ENCODE peak calls at places on chromosome 7, in seven cellular contexts. One of them, this sample, is unnamed.

GRCh38 chr7:149284343-149284742 is 22.3 kb downstream of the ZNF783 start:
- DNase-seq in breast epithelium: no peak
- DNase-seq in HL-60: no peak
- DNase-seq in prostate gland: no peak
- DNase-seq in sigmoid colon: no peak
- DNase-seq in HCT116: no peak
- DNase-seq in spleen: no peak
- DNase-seq in this sample: no peak

GRCh38 chr7:50069613-50070012 is 23.4 kb downstream of the ZPBP start:
- DNase-seq in breast epithelium: no peak
- DNase-seq in HL-60: no peak
- DNase-seq in prostate gland: peak
- DNase-seq in sigmoid colon: peak
- DNase-seq in HCT116: no peak
- DNase-seq in spleen: peak
- DNase-seq in this sample: no peak

GRCh38 chr7:95240910-95241309 is 83.4 kb downstream of the PON1 start:
- DNase-seq in breast epithelium: no peak
- DNase-seq in HL-60: no peak
- DNase-seq in prostate gland: no peak
- DNase-seq in sigmoid colon: no peak
- DNase-seq in HCT116: no peak
- DNase-seq in spleen: no peak
- DNase-seq in this sample: no peak

GRCh38 chr7:75967573-75967997 is 26.8 kb downstream of the TMEM120A start:
- DNase-seq in breast epithelium: no peak
- DNase-seq in HL-60: peak
- DNase-seq in prostate gland: no peak
- DNase-seq in sigmoid colon: peak
- DNase-seq in HCT116: no peak
- DNase-seq in spleen: peak
- DNase-seq in this sample: no peak

GRCh38 chr7:53437336-53437735 is 401.9 kb downstream of the POM121L12 start:
- DNase-seq in breast epithelium: no peak
- DNase-seq in HL-60: no peak
- DNase-seq in prostate gland: no peak
- DNase-seq in sigmoid colon: no peak
- DNase-seq in HCT116: no peak
- DNase-seq in spleen: no peak
- DNase-seq in this sample: no peak

GRCh38 chr7:105829681-105830322 is 46.6 kb downstream of the ATXN7L1 start:
- DNase-seq in breast epithelium: no peak
- DNase-seq in HL-60: no peak
- DNase-seq in prostate gland: no peak
- DNase-seq in sigmoid colon: no peak
- DNase-seq in HCT116: no peak
- DNase-seq in spleen: no peak
- DNase-seq in this sample: no peak

GRCh38 chr7:134851141-134851540 is 71.7 kb downstream of the CALD1 start:
- DNase-seq in breast epithelium: no peak
- DNase-seq in HL-60: no peak
- DNase-seq in prostate gland: no peak
- DNase-seq in sigmoid colon: no peak
- DNase-seq in HCT116: no peak
- DNase-seq in spleen: no peak
- DNase-seq in this sample: no peak

GRCh38 chr7:22137026-22137425 is 191.3 kb upstream of the CDCA7L start:
- DNase-seq in breast epithelium: no peak
- DNase-seq in HL-60: no peak
- DNase-seq in prostate gland: no peak
- DNase-seq in sigmoid colon: no peak
- DNase-seq in HCT116: no peak
- DNase-seq in spleen: no peak
- DNase-seq in this sample: no peak

GRCh38 chr7:149820622-149821190 is 17.5 kb upstream of the ZNF862 start:
- DNase-seq in breast epithelium: no peak
- DNase-seq in HL-60: no peak
- DNase-seq in prostate gland: no peak
- DNase-seq in sigmoid colon: no peak
- DNase-seq in HCT116: no peak
- DNase-seq in spleen: peak
- DNase-seq in this sample: no peak

GRCh38 chr7:5694221-5694754 is 87.2 kb downstream of the RNF216 start:
- DNase-seq in breast epithelium: no peak
- DNase-seq in HL-60: no peak
- DNase-seq in prostate gland: no peak
- DNase-seq in sigmoid colon: peak
- DNase-seq in HCT116: no peak
- DNase-seq in spleen: no peak
- DNase-seq in this sample: no peak

GRCh38 chr7:145092766-145093165 is 256.9 kb upstream of the TPK1 start:
- DNase-seq in breast epithelium: no peak
- DNase-seq in HL-60: no peak
- DNase-seq in prostate gland: no peak
- DNase-seq in sigmoid colon: no peak
- DNase-seq in HCT116: no peak
- DNase-seq in spleen: no peak
- DNase-seq in this sample: no peak

GRCh38 chr7:21920931-21921330 is 24.8 kb downstream of the CDCA7L start:
- DNase-seq in breast epithelium: no peak
- DNase-seq in HL-60: no peak
- DNase-seq in prostate gland: no peak
- DNase-seq in sigmoid colon: no peak
- DNase-seq in HCT116: no peak
- DNase-seq in spleen: no peak
- DNase-seq in this sample: no peak

GRCh38 chr7:5824297-5824610 is 42.8 kb upstream of the RNF216 start:
- DNase-seq in breast epithelium: no peak
- DNase-seq in HL-60: no peak
- DNase-seq in prostate gland: no peak
- DNase-seq in sigmoid colon: no peak
- DNase-seq in HCT116: no peak
- DNase-seq in spleen: peak
- DNase-seq in this sample: no peak

GRCh38 chr7:140983802-140984201 is 30.9 kb downstream of the MRPS33 start:
- DNase-seq in breast epithelium: no peak
- DNase-seq in HL-60: peak
- DNase-seq in prostate gland: no peak
- DNase-seq in sigmoid colon: no peak
- DNase-seq in HCT116: peak
- DNase-seq in spleen: no peak
- DNase-seq in this sample: no peak

GRCh38 chr7:137992738-137993394 is 9.0 kb downstream of the CREB3L2 start:
- DNase-seq in breast epithelium: peak
- DNase-seq in HL-60: peak
- DNase-seq in prostate gland: no peak
- DNase-seq in sigmoid colon: peak
- DNase-seq in HCT116: no peak
- DNase-seq in spleen: no peak
- DNase-seq in this sample: no peak

GRCh38 chr7:103706805-103707204 is 260.8 kb upstream of the SLC26A5 start:
- DNase-seq in breast epithelium: no peak
- DNase-seq in HL-60: no peak
- DNase-seq in prostate gland: no peak
- DNase-seq in sigmoid colon: no peak
- DNase-seq in HCT116: no peak
- DNase-seq in spleen: no peak
- DNase-seq in this sample: no peak

GRCh38 chr7:105902325-105902911 is 26.0 kb upstream of the ATXN7L1 start:
- DNase-seq in breast epithelium: no peak
- DNase-seq in HL-60: no peak
- DNase-seq in prostate gland: no peak
- DNase-seq in sigmoid colon: no peak
- DNase-seq in HCT116: no peak
- DNase-seq in spleen: no peak
- DNase-seq in this sample: no peak

GRCh38 chr7:133741078-133741477 is 386.1 kb upstream of the LRGUK start:
- DNase-seq in breast epithelium: no peak
- DNase-seq in HL-60: no peak
- DNase-seq in prostate gland: no peak
- DNase-seq in sigmoid colon: no peak
- DNase-seq in HCT116: no peak
- DNase-seq in spleen: no peak
- DNase-seq in this sample: no peak

GRCh38 chr7:55092186-55092976 is 73.6 kb downstream of the EGFR start:
- DNase-seq in breast epithelium: no peak
- DNase-seq in HL-60: no peak
- DNase-seq in prostate gland: no peak
- DNase-seq in sigmoid colon: no peak
- DNase-seq in HCT116: no peak
- DNase-seq in spleen: no peak
- DNase-seq in this sample: no peak

GRCh38 chr7:141630621-141631020 is 71.3 kb downstream of the DENND11 start:
- DNase-seq in breast epithelium: no peak
- DNase-seq in HL-60: no peak
- DNase-seq in prostate gland: no peak
- DNase-seq in sigmoid colon: no peak
- DNase-seq in HCT116: no peak
- DNase-seq in spleen: no peak
- DNase-seq in this sample: no peak

GRCh38 chr7:27947581-27948278 is 207.8 kb downstream of the TAX1BP1 start:
- DNase-seq in breast epithelium: no peak
- DNase-seq in HL-60: no peak
- DNase-seq in prostate gland: no peak
- DNase-seq in sigmoid colon: no peak
- DNase-seq in HCT116: no peak
- DNase-seq in spleen: no peak
- DNase-seq in this sample: no peak

GRCh38 chr7:63037242-63037641 is 961.4 kb upstream of the ZNF722 start:
- DNase-seq in breast epithelium: no peak
- DNase-seq in HL-60: no peak
- DNase-seq in prostate gland: no peak
- DNase-seq in sigmoid colon: no peak
- DNase-seq in HCT116: no peak
- DNase-seq in spleen: no peak
- DNase-seq in this sample: no peak

GRCh38 chr7:124251616-124252015 is 218.7 kb upstream of the TMEM229A start:
- DNase-seq in breast epithelium: no peak
- DNase-seq in HL-60: no peak
- DNase-seq in prostate gland: no peak
- DNase-seq in sigmoid colon: no peak
- DNase-seq in HCT116: no peak
- DNase-seq in spleen: no peak
- DNase-seq in this sample: no peak

GRCh38 chr7:27128776-27129728 is 1.5 kb downstream of the HOXA4 start:
- DNase-seq in breast epithelium: peak
- DNase-seq in HL-60: no peak
- DNase-seq in prostate gland: no peak
- DNase-seq in sigmoid colon: no peak
- DNase-seq in HCT116: no peak
- DNase-seq in spleen: no peak
- DNase-seq in this sample: no peak

GRCh38 chr7:35714862-35715261 is 19.9 kb upstream of the HERPUD2 start:
- DNase-seq in breast epithelium: no peak
- DNase-seq in HL-60: no peak
- DNase-seq in prostate gland: peak
- DNase-seq in sigmoid colon: no peak
- DNase-seq in HCT116: no peak
- DNase-seq in spleen: no peak
- DNase-seq in this sample: no peak

GRCh38 chr7:128869138-128869943 is 6.7 kb downstream of the ATP6V1F start:
- DNase-seq in breast epithelium: no peak
- DNase-seq in HL-60: peak
- DNase-seq in prostate gland: peak
- DNase-seq in sigmoid colon: peak
- DNase-seq in HCT116: no peak
- DNase-seq in spleen: peak
- DNase-seq in this sample: peak

GRCh38 chr7:139133335-139134139 is 24.0 kb upstream of the ZC3HAV1 start:
- DNase-seq in breast epithelium: peak
- DNase-seq in HL-60: peak
- DNase-seq in prostate gland: peak
- DNase-seq in sigmoid colon: peak
- DNase-seq in HCT116: peak
- DNase-seq in spleen: peak
- DNase-seq in this sample: peak
- H3K27ac ChIP-seq in breast epithelium: peak
- H3K27ac ChIP-seq in HL-60: peak
- H3K27ac ChIP-seq in prostate gland: peak
- H3K27ac ChIP-seq in sigmoid colon: peak
- H3K27ac ChIP-seq in HCT116: no peak
- H3K27ac ChIP-seq in spleen: peak
- H3K27ac ChIP-seq in this sample: peak

DNA sequence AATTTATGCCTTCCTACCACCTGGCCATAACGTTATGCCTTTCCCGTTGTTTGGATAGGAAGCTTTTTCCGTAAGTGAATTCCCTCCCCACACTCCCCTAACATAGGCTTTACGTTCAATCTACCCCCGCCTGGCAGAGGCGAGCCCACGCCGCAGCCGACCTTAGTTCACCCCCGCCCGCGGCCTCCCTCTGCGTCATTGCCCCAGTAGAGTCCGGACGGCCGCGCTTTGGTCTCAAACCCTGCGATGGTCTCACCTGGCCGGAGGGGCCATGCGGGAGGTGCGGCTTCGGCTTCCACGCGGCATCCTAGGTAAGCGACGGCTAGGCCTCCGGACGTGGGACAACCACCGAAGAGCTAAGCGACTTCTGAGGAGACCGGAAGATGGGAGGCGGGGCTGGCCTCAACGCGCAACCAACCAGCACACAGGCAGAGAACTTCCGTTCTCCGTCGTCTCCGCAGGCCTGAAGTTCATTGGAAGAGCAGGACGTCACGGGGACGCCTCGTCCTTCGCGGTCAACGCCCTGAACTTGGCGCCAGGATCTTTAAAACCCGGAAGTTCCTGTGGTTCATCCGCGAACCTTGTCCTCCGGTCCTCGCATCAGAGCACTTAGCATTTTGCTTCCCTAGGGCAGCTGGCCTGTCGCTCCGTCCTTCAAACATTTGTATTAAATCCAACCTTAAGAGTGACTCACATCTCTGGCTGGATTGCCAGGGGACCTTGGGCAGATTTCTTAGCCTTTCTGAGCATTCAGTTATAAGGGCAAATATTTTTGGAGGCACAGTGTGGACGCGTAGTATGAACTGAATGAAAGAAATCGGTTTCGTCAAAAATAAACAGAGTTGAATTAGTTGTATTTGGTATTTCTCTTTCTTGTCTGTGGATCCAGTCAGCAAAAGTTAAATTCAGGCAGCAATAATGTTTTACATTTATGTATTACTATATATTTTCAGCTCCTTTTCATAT is at the start of gene CHCHD2:
- DNase-seq in breast epithelium: peak
- DNase-seq in HL-60: peak
- DNase-seq in prostate gland: peak
- DNase-seq in sigmoid colon: peak
- DNase-seq in HCT116: peak
- DNase-seq in spleen: peak
- DNase-seq in this sample: peak
- TF ChIP-seq POLR2AphosphoS5 in breast epithelium: peak
- TF ChIP-seq POLR2AphosphoS5 in HL-60: peak
- TF ChIP-seq POLR2AphosphoS5 in prostate gland: peak
- TF ChIP-seq POLR2AphosphoS5 in sigmoid colon: peak
- TF ChIP-seq POLR2AphosphoS5 in HCT116: peak
- TF ChIP-seq POLR2AphosphoS5 in spleen: peak
- TF ChIP-seq POLR2AphosphoS5 in this sample: peak

GRCh38 chr7:73602721-73603651 is 21.3 kb downstream of the MLXIPL start:
- DNase-seq in breast epithelium: no peak
- DNase-seq in HL-60: no peak
- DNase-seq in prostate gland: no peak
- DNase-seq in sigmoid colon: no peak
- DNase-seq in HCT116: no peak
- DNase-seq in spleen: no peak
- DNase-seq in this sample: no peak
- H3K27ac ChIP-seq in breast epithelium: no peak
- H3K27ac ChIP-seq in HL-60: no peak
- H3K27ac ChIP-seq in prostate gland: no peak
- H3K27ac ChIP-seq in sigmoid colon: no peak
- H3K27ac ChIP-seq in HCT116: no peak
- H3K27ac ChIP-seq in spleen: no peak
- H3K27ac ChIP-seq in this sample: no peak

GRCh38 chr7:98283127-98283886 is 1.8 kb downstream of the BRI3 start:
- DNase-seq in breast epithelium: no peak
- DNase-seq in HL-60: peak
- DNase-seq in prostate gland: no peak
- DNase-seq in sigmoid colon: peak
- DNase-seq in HCT116: no peak
- DNase-seq in spleen: peak
- DNase-seq in this sample: peak
- TF ChIP-seq POLR2AphosphoS5 in breast epithelium: no peak
- TF ChIP-seq POLR2AphosphoS5 in HL-60: peak
- TF ChIP-seq POLR2AphosphoS5 in prostate gland: no peak
- TF ChIP-seq POLR2AphosphoS5 in sigmoid colon: peak
- TF ChIP-seq POLR2AphosphoS5 in HCT116: no peak
- TF ChIP-seq POLR2AphosphoS5 in spleen: peak
- TF ChIP-seq POLR2AphosphoS5 in this sample: peak